ENCODE peak calls at places on chromosome 13, in four cellular contexts. G, I, V and N are unnamed samples.

GRCh38 chr13:106369858-106370257 is 165.6 kb downstream of the EFNB2 start:
- DNase-seq in G (no peak), I (no peak), V (no peak), N (no peak)

GRCh38 chr13:99305180-99305965 is 1.8 kb downstream of the GPR183 start:
- DNase-seq in G (no peak), I (no peak), V (no peak), N (no peak)

GRCh38 chr13:113968463-113969310 is 5.2 kb downstream of the C13orf46 start:
- DNase-seq in G (no peak), I (peak), V (no peak), N (no peak)

GRCh38 chr13:21694831-21695230 is 24.0 kb downstream of the FGF9 start:
- DNase-seq in G (no peak), I (peak), V (no peak), N (no peak)

GRCh38 chr13:64071352-64071751 is 2655.7 kb upstream of the PCDH20 start:
- DNase-seq in G (no peak), I (no peak), V (no peak), N (no peak)

GRCh38 chr13:70253834-70254233 is 145.6 kb upstream of the KLHL1 start:
- DNase-seq in G (peak), I (no peak), V (no peak), N (no peak)

GRCh38 chr13:81395368-81395767 is 1054.4 kb upstream of the SPRY2 start:
- DNase-seq in G (no peak), I (no peak), V (no peak), N (no peak)

GRCh38 chr13:111397202-111397880 is 76.9 kb downstream of the TEX29 start:
- DNase-seq in G (no peak), I (no peak), V (no peak), N (no peak)

GRCh38 chr13:32390048-32390447 is 37.9 kb downstream of the N4BP2L1 start:
- DNase-seq in G (no peak), I (no peak), V (no peak), N (no peak)

GRCh38 chr13:27079421-27079958 is 92.1 kb downstream of the USP12 start:
- DNase-seq in G (no peak), I (no peak), V (peak), N (no peak)

GRCh38 chr13:25406377-25406776 is 34.6 kb downstream of the ATP8A2 start:
- DNase-seq in G (no peak), I (no peak), V (peak), N (peak)

GRCh38 chr13:25172303-25172630 is 179 bp upstream of the AMER2 start:
- DNase-seq in G (no peak), I (no peak), V (no peak), N (no peak)

GRCh38 chr13:85590231-85590931 is 208.8 kb downstream of the SLITRK6 start:
- DNase-seq in G (no peak), I (no peak), V (peak), N (no peak)

GRCh38 chr13:38582133-38582532 is 104.7 kb upstream of the FREM2 start:
- DNase-seq in G (peak), I (no peak), V (no peak), N (no peak)

GRCh38 chr13:67217914-67218313 is 12.2 kb downstream of the PCDH9 start:
- DNase-seq in G (no peak), I (no peak), V (no peak), N (no peak)

GRCh38 chr13:51542358-51542972 is 41.8 kb upstream of the WDFY2 start:
- DNase-seq in G (no peak), I (no peak), V (no peak), N (no peak)